ENCODE peak calls at places on chromosome 22, in ten cellular contexts. G, R, F, B, I, S, A, C, D and J are unnamed samples.

GRCh38 chr22:46085831-46086576 is 64.3 kb upstream of the PPARA start:
- DNase-seq in G (no peak), R (no peak), F (no peak), B (peak), I (no peak), S (no peak), A (no peak), C (no peak), D (no peak), J (no peak)

GRCh38 chr22:37546436-37547248 is 13.6 kb upstream of the CDC42EP1 start:
- DNase-seq in G (no peak), R (no peak), F (no peak), B (peak), I (peak), S (peak), A (no peak), C (peak), D (no peak), J (no peak)

GRCh38 chr22:30253205-30253852 is 6.8 kb upstream of the LIF start:
- DNase-seq in G (no peak), R (no peak), F (no peak), B (peak), I (peak), S (no peak), A (peak), C (no peak), D (no peak), J (no peak)

GRCh38 chr22:30208631-30209603 is 37.6 kb downstream of the LIF start:
- DNase-seq in G (no peak), R (no peak), F (no peak), B (no peak), I (peak), S (no peak), A (no peak), C (peak), D (no peak), J (no peak)

GRCh38 chr22:49765951-49766350 is 61.7 kb downstream of the BRD1 start:
- DNase-seq in G (no peak), R (no peak), F (no peak), B (no peak), I (no peak), S (no peak), A (no peak), C (no peak), D (peak), J (no peak)

GRCh38 chr22:40183029-40183581 is 5.4 kb downstream of the TNRC6B start:
- DNase-seq in G (no peak), R (no peak), F (no peak), B (peak), I (peak), S (peak), A (no peak), C (peak), D (no peak), J (no peak)

GRCh38 chr22:17972385-17973181 is 51.8 kb downstream of the MICAL3 start:
- DNase-seq in G (no peak), R (no peak), F (no peak), B (peak), I (peak), S (peak), A (no peak), C (peak), D (no peak), J (no peak)

GRCh38 chr22:43066844-43067385 is 22.3 kb downstream of the TTLL1 start:
- DNase-seq in G (no peak), R (no peak), F (no peak), B (peak), I (peak), S (no peak), A (no peak), C (peak), D (no peak), J (no peak)

GRCh38 chr22:46111645-46112306 is 38.5 kb upstream of the PPARA start:
- DNase-seq in G (no peak), R (no peak), F (no peak), B (no peak), I (no peak), S (peak), A (no peak), C (no peak), D (no peak), J (no peak)

GRCh38 chr22:37218771-37219411 is 6.6 kb upstream of the SSTR3 start:
- DNase-seq in G (no peak), R (no peak), F (peak), B (no peak), I (no peak), S (no peak), A (no peak), C (no peak), D (no peak), J (no peak)

GRCh38 chr22:37544955-37545702 is 15.2 kb upstream of the CDC42EP1 start:
- DNase-seq in G (no peak), R (peak), F (no peak), B (peak), I (peak), S (peak), A (peak), C (peak), D (peak), J (peak)

GRCh38 chr22:30922151-30922611 is 46.4 kb downstream of the MORC2 start:
- DNase-seq in G (peak), R (peak), F (peak), B (peak), I (no peak), S (no peak), A (no peak), C (no peak), D (peak), J (no peak)

GRCh38 chr22:49609207-49609876 is 218.3 kb downstream of the BRD1 start:
- DNase-seq in G (no peak), R (no peak), F (no peak), B (no peak), I (no peak), S (no peak), A (no peak), C (no peak), D (no peak), J (no peak)